ENCODE peak calls at places on chromosome 5, in eight cellular contexts. One of them, this sample, is unnamed.

GRCh38 chr5:2914022-2914661 is 162.7 kb upstream of the IRX2 start:
- DNase-seq in foreskin fibroblast: no peak
- DNase-seq in cardiac fibroblast: no peak
- DNase-seq in choroid plexus epithelial cell: no peak
- DNase-seq in dorsolateral prefrontal cortex: no peak
- DNase-seq in CD4-positive, alpha-beta memory T cell: no peak
- DNase-seq in IMR-90: no peak
- DNase-seq in mucosa of descending colon: no peak
- DNase-seq in this sample: no peak

GRCh38 chr5:57675236-57675635 is 192.6 kb upstream of the ACTBL2 start:
- DNase-seq in foreskin fibroblast: no peak
- DNase-seq in cardiac fibroblast: no peak
- DNase-seq in choroid plexus epithelial cell: peak
- DNase-seq in dorsolateral prefrontal cortex: no peak
- DNase-seq in CD4-positive, alpha-beta memory T cell: no peak
- DNase-seq in IMR-90: no peak
- DNase-seq in mucosa of descending colon: no peak
- DNase-seq in this sample: no peak

GRCh38 chr5:151696470-151697061 is 9.9 kb upstream of the SPARC start:
- DNase-seq in foreskin fibroblast: peak
- DNase-seq in cardiac fibroblast: peak
- DNase-seq in choroid plexus epithelial cell: peak
- DNase-seq in dorsolateral prefrontal cortex: no peak
- DNase-seq in CD4-positive, alpha-beta memory T cell: no peak
- DNase-seq in IMR-90: peak
- DNase-seq in mucosa of descending colon: no peak
- DNase-seq in this sample: no peak

GRCh38 chr5:139148306-139148705 is 49.9 kb downstream of the SIL1 start:
- DNase-seq in foreskin fibroblast: no peak
- DNase-seq in cardiac fibroblast: no peak
- DNase-seq in choroid plexus epithelial cell: no peak
- DNase-seq in dorsolateral prefrontal cortex: no peak
- DNase-seq in CD4-positive, alpha-beta memory T cell: no peak
- DNase-seq in IMR-90: no peak
- DNase-seq in mucosa of descending colon: no peak
- DNase-seq in this sample: no peak

GRCh38 chr5:76714771-76715483 is 999 bp upstream of the F2R start:
- DNase-seq in foreskin fibroblast: peak
- DNase-seq in cardiac fibroblast: no peak
- DNase-seq in choroid plexus epithelial cell: no peak
- DNase-seq in dorsolateral prefrontal cortex: no peak
- DNase-seq in CD4-positive, alpha-beta memory T cell: peak
- DNase-seq in IMR-90: no peak
- DNase-seq in mucosa of descending colon: no peak
- DNase-seq in this sample: no peak

GRCh38 chr5:68088302-68088701 is 127.3 kb upstream of the PIK3R1 start:
- DNase-seq in foreskin fibroblast: peak
- DNase-seq in cardiac fibroblast: peak
- DNase-seq in choroid plexus epithelial cell: peak
- DNase-seq in dorsolateral prefrontal cortex: no peak
- DNase-seq in CD4-positive, alpha-beta memory T cell: no peak
- DNase-seq in IMR-90: peak
- DNase-seq in mucosa of descending colon: no peak
- DNase-seq in this sample: no peak

GRCh38 chr5:14273207-14273767 is 130.1 kb downstream of the TRIO start:
- DNase-seq in foreskin fibroblast: no peak
- DNase-seq in cardiac fibroblast: no peak
- DNase-seq in choroid plexus epithelial cell: no peak
- DNase-seq in dorsolateral prefrontal cortex: no peak
- DNase-seq in CD4-positive, alpha-beta memory T cell: no peak
- DNase-seq in IMR-90: no peak
- DNase-seq in mucosa of descending colon: no peak
- DNase-seq in this sample: no peak

GRCh38 chr5:137035480-137035878 is 463.6 kb downstream of the SPOCK1 start:
- DNase-seq in foreskin fibroblast: peak
- DNase-seq in cardiac fibroblast: no peak
- DNase-seq in choroid plexus epithelial cell: no peak
- DNase-seq in dorsolateral prefrontal cortex: no peak
- DNase-seq in CD4-positive, alpha-beta memory T cell: no peak
- DNase-seq in IMR-90: no peak
- DNase-seq in mucosa of descending colon: no peak
- DNase-seq in this sample: no peak

GRCh38 chr5:163540711-163541110 is 35.3 kb downstream of the MAT2B start:
- DNase-seq in foreskin fibroblast: no peak
- DNase-seq in cardiac fibroblast: no peak
- DNase-seq in choroid plexus epithelial cell: no peak
- DNase-seq in dorsolateral prefrontal cortex: no peak
- DNase-seq in CD4-positive, alpha-beta memory T cell: no peak
- DNase-seq in IMR-90: no peak
- DNase-seq in mucosa of descending colon: no peak
- DNase-seq in this sample: no peak

GRCh38 chr5:102691434-102691833 is 63.7 kb upstream of the PAM start:
- DNase-seq in foreskin fibroblast: peak
- DNase-seq in cardiac fibroblast: no peak
- DNase-seq in choroid plexus epithelial cell: peak
- DNase-seq in dorsolateral prefrontal cortex: no peak
- DNase-seq in CD4-positive, alpha-beta memory T cell: no peak
- DNase-seq in IMR-90: no peak
- DNase-seq in mucosa of descending colon: no peak
- DNase-seq in this sample: no peak

GRCh38 chr5:160185954-160186353 is 43.4 kb upstream of the FABP6 start:
- DNase-seq in foreskin fibroblast: no peak
- DNase-seq in cardiac fibroblast: no peak
- DNase-seq in choroid plexus epithelial cell: no peak
- DNase-seq in dorsolateral prefrontal cortex: no peak
- DNase-seq in CD4-positive, alpha-beta memory T cell: no peak
- DNase-seq in IMR-90: no peak
- DNase-seq in mucosa of descending colon: no peak
- DNase-seq in this sample: peak

GRCh38 chr5:73170522-73170921 is 2.5 kb upstream of the TMEM174 start:
- DNase-seq in foreskin fibroblast: peak
- DNase-seq in cardiac fibroblast: peak
- DNase-seq in choroid plexus epithelial cell: peak
- DNase-seq in dorsolateral prefrontal cortex: no peak
- DNase-seq in CD4-positive, alpha-beta memory T cell: peak
- DNase-seq in IMR-90: peak
- DNase-seq in mucosa of descending colon: no peak
- DNase-seq in this sample: peak

GRCh38 chr5:81579525-81579924 is 171.4 kb downstream of the SSBP2 start:
- DNase-seq in foreskin fibroblast: peak
- DNase-seq in cardiac fibroblast: peak
- DNase-seq in choroid plexus epithelial cell: peak
- DNase-seq in dorsolateral prefrontal cortex: no peak
- DNase-seq in CD4-positive, alpha-beta memory T cell: no peak
- DNase-seq in IMR-90: peak
- DNase-seq in mucosa of descending colon: no peak
- DNase-seq in this sample: no peak

GRCh38 chr5:154285661-154286408 is 95.3 kb downstream of the GALNT10 start:
- DNase-seq in foreskin fibroblast: peak
- DNase-seq in cardiac fibroblast: peak
- DNase-seq in choroid plexus epithelial cell: peak
- DNase-seq in dorsolateral prefrontal cortex: no peak
- DNase-seq in CD4-positive, alpha-beta memory T cell: no peak
- DNase-seq in IMR-90: peak
- DNase-seq in mucosa of descending colon: no peak
- DNase-seq in this sample: no peak

GRCh38 chr5:73370620-73371583 is 77.7 kb downstream of the FOXD1 start:
- DNase-seq in foreskin fibroblast: peak
- DNase-seq in cardiac fibroblast: peak
- DNase-seq in choroid plexus epithelial cell: peak
- DNase-seq in dorsolateral prefrontal cortex: no peak
- DNase-seq in CD4-positive, alpha-beta memory T cell: no peak
- DNase-seq in IMR-90: peak
- DNase-seq in mucosa of descending colon: no peak
- DNase-seq in this sample: no peak

GRCh38 chr5:45686620-45687019 is 9.6 kb downstream of the HCN1 start:
- DNase-seq in foreskin fibroblast: no peak
- DNase-seq in cardiac fibroblast: no peak
- DNase-seq in choroid plexus epithelial cell: no peak
- DNase-seq in dorsolateral prefrontal cortex: no peak
- DNase-seq in CD4-positive, alpha-beta memory T cell: no peak
- DNase-seq in IMR-90: no peak
- DNase-seq in mucosa of descending colon: no peak
- DNase-seq in this sample: no peak

GRCh38 chr5:168006473-168007130 is 284.8 kb upstream of the WWC1 start:
- DNase-seq in foreskin fibroblast: no peak
- DNase-seq in cardiac fibroblast: peak
- DNase-seq in choroid plexus epithelial cell: no peak
- DNase-seq in dorsolateral prefrontal cortex: no peak
- DNase-seq in CD4-positive, alpha-beta memory T cell: no peak
- DNase-seq in IMR-90: peak
- DNase-seq in mucosa of descending colon: no peak
- DNase-seq in this sample: no peak

GRCh38 chr5:32172908-32173393 is 1.2 kb downstream of the GOLPH3 start:
- DNase-seq in foreskin fibroblast: no peak
- DNase-seq in cardiac fibroblast: peak
- DNase-seq in choroid plexus epithelial cell: peak
- DNase-seq in dorsolateral prefrontal cortex: no peak
- DNase-seq in CD4-positive, alpha-beta memory T cell: peak
- DNase-seq in IMR-90: no peak
- DNase-seq in mucosa of descending colon: no peak
- DNase-seq in this sample: no peak

GRCh38 chr5:35838370-35839042 is 18.2 kb upstream of the IL7R start:
- DNase-seq in foreskin fibroblast: peak
- DNase-seq in cardiac fibroblast: no peak
- DNase-seq in choroid plexus epithelial cell: no peak
- DNase-seq in dorsolateral prefrontal cortex: no peak
- DNase-seq in CD4-positive, alpha-beta memory T cell: no peak
- DNase-seq in IMR-90: peak
- DNase-seq in mucosa of descending colon: no peak
- DNase-seq in this sample: no peak

GRCh38 chr5:96844476-96844990 is 31.8 kb upstream of the ERAP2 start:
- DNase-seq in foreskin fibroblast: peak
- DNase-seq in cardiac fibroblast: no peak
- DNase-seq in choroid plexus epithelial cell: peak
- DNase-seq in dorsolateral prefrontal cortex: no peak
- DNase-seq in CD4-positive, alpha-beta memory T cell: no peak
- DNase-seq in IMR-90: peak
- DNase-seq in mucosa of descending colon: no peak
- DNase-seq in this sample: no peak

GRCh38 chr5:96336351-96336985 is 96.6 kb downstream of the PCSK1 start:
- DNase-seq in foreskin fibroblast: peak
- DNase-seq in cardiac fibroblast: peak
- DNase-seq in choroid plexus epithelial cell: peak
- DNase-seq in dorsolateral prefrontal cortex: no peak
- DNase-seq in CD4-positive, alpha-beta memory T cell: peak
- DNase-seq in IMR-90: peak
- DNase-seq in mucosa of descending colon: no peak
- DNase-seq in this sample: peak

GRCh38 chr5:55232194-55232984 is 1.0 kb downstream of the CCNO start:
- DNase-seq in foreskin fibroblast: peak
- DNase-seq in cardiac fibroblast: no peak
- DNase-seq in choroid plexus epithelial cell: no peak
- DNase-seq in dorsolateral prefrontal cortex: no peak
- DNase-seq in CD4-positive, alpha-beta memory T cell: no peak
- DNase-seq in IMR-90: no peak
- DNase-seq in mucosa of descending colon: peak
- DNase-seq in this sample: no peak

GRCh38 chr5:55230086-55230629 is 3.0 kb upstream of the MCIDAS start:
- DNase-seq in foreskin fibroblast: no peak
- DNase-seq in cardiac fibroblast: no peak
- DNase-seq in choroid plexus epithelial cell: no peak
- DNase-seq in dorsolateral prefrontal cortex: no peak
- DNase-seq in CD4-positive, alpha-beta memory T cell: no peak
- DNase-seq in IMR-90: no peak
- DNase-seq in mucosa of descending colon: no peak
- DNase-seq in this sample: peak

GRCh38 chr5:55232985-55233928 is at the start of gene CCNO:
- DNase-seq in foreskin fibroblast: peak
- DNase-seq in cardiac fibroblast: peak
- DNase-seq in choroid plexus epithelial cell: peak
- DNase-seq in dorsolateral prefrontal cortex: peak
- DNase-seq in CD4-positive, alpha-beta memory T cell: peak
- DNase-seq in IMR-90: peak
- DNase-seq in mucosa of descending colon: peak
- DNase-seq in this sample: peak

GRCh38 chr5:55231029-55231475 is 2.4 kb downstream of the CCNO start:
- DNase-seq in foreskin fibroblast: no peak
- DNase-seq in cardiac fibroblast: no peak
- DNase-seq in choroid plexus epithelial cell: no peak
- DNase-seq in dorsolateral prefrontal cortex: no peak
- DNase-seq in CD4-positive, alpha-beta memory T cell: no peak
- DNase-seq in IMR-90: peak
- DNase-seq in mucosa of descending colon: no peak
- DNase-seq in this sample: no peak

GRCh38 chr5:55231476-55232193 is 1.8 kb downstream of the CCNO start:
- DNase-seq in foreskin fibroblast: peak
- DNase-seq in cardiac fibroblast: no peak
- DNase-seq in choroid plexus epithelial cell: no peak
- DNase-seq in dorsolateral prefrontal cortex: no peak
- DNase-seq in CD4-positive, alpha-beta memory T cell: peak
- DNase-seq in IMR-90: no peak
- DNase-seq in mucosa of descending colon: peak
- DNase-seq in this sample: no peak
- H3K4me3 ChIP-seq in foreskin fibroblast: no peak
- H3K4me3 ChIP-seq in cardiac fibroblast: no peak
- H3K4me3 ChIP-seq in choroid plexus epithelial cell: no peak
- H3K4me3 ChIP-seq in dorsolateral prefrontal cortex: peak
- H3K4me3 ChIP-seq in CD4-positive, alpha-beta memory T cell: no peak
- H3K4me3 ChIP-seq in IMR-90: no peak
- H3K4me3 ChIP-seq in mucosa of descending colon: no peak
- H3K4me3 ChIP-seq in this sample: no peak

DNA sequence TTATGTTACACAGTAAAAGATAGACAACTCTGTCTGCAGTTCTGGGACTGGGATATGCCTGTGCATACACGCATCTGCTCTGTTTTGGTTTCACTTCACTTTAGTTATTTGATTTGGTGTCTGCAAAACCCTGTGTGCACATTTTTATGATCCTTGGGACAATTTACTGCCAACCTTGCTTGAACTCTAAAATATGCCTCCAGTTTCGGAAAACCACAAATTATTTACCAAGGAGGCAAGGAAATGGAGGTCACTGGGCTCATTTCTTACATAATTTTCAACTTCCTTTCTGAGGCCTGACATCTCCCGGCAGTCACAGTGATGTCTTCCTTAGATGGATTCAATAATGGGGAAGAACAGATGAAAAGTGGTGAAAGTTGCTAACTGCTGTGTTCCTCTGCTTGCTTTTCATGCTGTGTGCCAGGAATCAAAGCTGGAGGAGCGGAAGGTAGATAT is 61.2 kb upstream of the TAF11L2 start:
- DNase-seq in foreskin fibroblast: no peak
- DNase-seq in cardiac fibroblast: no peak
- DNase-seq in choroid plexus epithelial cell: peak
- DNase-seq in dorsolateral prefrontal cortex: no peak
- DNase-seq in CD4-positive, alpha-beta memory T cell: no peak
- DNase-seq in IMR-90: no peak
- DNase-seq in mucosa of descending colon: no peak
- DNase-seq in this sample: no peak
- H3K4me3 ChIP-seq in foreskin fibroblast: no peak
- H3K4me3 ChIP-seq in cardiac fibroblast: no peak
- H3K4me3 ChIP-seq in choroid plexus epithelial cell: peak
- H3K4me3 ChIP-seq in dorsolateral prefrontal cortex: peak
- H3K4me3 ChIP-seq in CD4-positive, alpha-beta memory T cell: no peak
- H3K4me3 ChIP-seq in IMR-90: peak
- H3K4me3 ChIP-seq in mucosa of descending colon: no peak
- H3K4me3 ChIP-seq in this sample: no peak

GRCh38 chr5:6721442-6721841 is 8.2 kb downstream of the TENT4A start:
- DNase-seq in foreskin fibroblast: no peak
- DNase-seq in cardiac fibroblast: no peak
- DNase-seq in choroid plexus epithelial cell: no peak
- DNase-seq in dorsolateral prefrontal cortex: no peak
- DNase-seq in CD4-positive, alpha-beta memory T cell: no peak
- DNase-seq in IMR-90: no peak
- DNase-seq in mucosa of descending colon: no peak
- DNase-seq in this sample: no peak
- H3K4me3 ChIP-seq in foreskin fibroblast: peak
- H3K4me3 ChIP-seq in cardiac fibroblast: peak
- H3K4me3 ChIP-seq in choroid plexus epithelial cell: no peak
- H3K4me3 ChIP-seq in dorsolateral prefrontal cortex: peak
- H3K4me3 ChIP-seq in CD4-positive, alpha-beta memory T cell: no peak
- H3K4me3 ChIP-seq in IMR-90: no peak
- H3K4me3 ChIP-seq in mucosa of descending colon: no peak
- H3K4me3 ChIP-seq in this sample: peak

GRCh38 chr5:124754206-124754927 is 7.9 kb upstream of the ZNF608 start:
- DNase-seq in foreskin fibroblast: peak
- DNase-seq in cardiac fibroblast: no peak
- DNase-seq in choroid plexus epithelial cell: no peak
- DNase-seq in dorsolateral prefrontal cortex: no peak
- DNase-seq in CD4-positive, alpha-beta memory T cell: no peak
- DNase-seq in IMR-90: no peak
- DNase-seq in mucosa of descending colon: no peak
- DNase-seq in this sample: peak
- H3K4me3 ChIP-seq in foreskin fibroblast: no peak
- H3K4me3 ChIP-seq in cardiac fibroblast: no peak
- H3K4me3 ChIP-seq in choroid plexus epithelial cell: no peak
- H3K4me3 ChIP-seq in dorsolateral prefrontal cortex: peak
- H3K4me3 ChIP-seq in CD4-positive, alpha-beta memory T cell: no peak
- H3K4me3 ChIP-seq in IMR-90: no peak
- H3K4me3 ChIP-seq in mucosa of descending colon: no peak
- H3K4me3 ChIP-seq in this sample: peak

This sample was measured in GM12865.